ENCODE peak calls at places on chromosomes 2 and 18, in six cellular contexts. G, B, Q, Y, I and S are unnamed samples.

GRCh38 chr2:166521155-166521554 is 27.1 kb upstream of the SCN7A start:
- DNase-seq in G (no peak), B (no peak), Q (no peak), Y (no peak), I (no peak), S (no peak)

GRCh38 chr2:197777823-197778407 is 7.2 kb downstream of the BOLL start:
- DNase-seq in G (no peak), B (peak; percentile 16), Q (no peak), Y (no peak), I (no peak), S (no peak)

GRCh38 chr2:240589381-240589780 is 2.8 kb downstream of the CAPN10 start:
- DNase-seq in G (peak; percentile 4), B (no peak), Q (peak; percentile 17), Y (no peak), I (no peak), S (peak; percentile 8)

GRCh38 chr2:74008761-74009395 is 24.2 kb downstream of the TET3 start:
- DNase-seq in G (no peak), B (no peak), Q (no peak), Y (no peak), I (no peak), S (no peak)

GRCh38 chr2:150339951-150340350 is 147.5 kb downstream of the RND3 start:
- DNase-seq in G (no peak), B (no peak), Q (no peak), Y (no peak), I (no peak), S (no peak)

GRCh38 chr2:230947908-230948365 is 22.9 kb upstream of the GPR55 start:
- DNase-seq in G (no peak), B (no peak), Q (no peak), Y (no peak), I (no peak), S (no peak)

GRCh38 chr2:201930831-201931230 is 102.8 kb upstream of the FZD7 start:
- DNase-seq in G (no peak), B (no peak), Q (no peak), Y (no peak), I (no peak), S (no peak)

GRCh38 chr2:40192864-40193669 is 258.8 kb downstream of the SLC8A1 start:
- DNase-seq in G (no peak), B (peak; percentile 13), Q (no peak), Y (no peak), I (no peak), S (no peak)

GRCh38 chr2:240127351-240127750 is 8.8 kb downstream of the COPS9 start:
- DNase-seq in G (no peak), B (no peak), Q (no peak), Y (no peak), I (no peak), S (no peak)

GRCh38 chr2:166944909-166945308 is 56.6 kb downstream of the XIRP2 start:
- DNase-seq in G (no peak), B (no peak), Q (no peak), Y (no peak), I (no peak), S (no peak)

GRCh38 chr2:145984541-145984940 is 1464.6 kb upstream of the ZEB2 start:
- DNase-seq in G (no peak), B (peak; percentile 71), Q (no peak), Y (no peak), I (no peak), S (no peak)

GRCh38 chr2:159226059-159226461 is 60.4 kb downstream of the WDSUB1 start:
- DNase-seq in G (no peak), B (peak; percentile 27), Q (no peak), Y (no peak), I (peak; percentile 19), S (no peak)

GRCh38 chr2:172326211-172326509 is 101.2 kb upstream of the ITGA6 start:
- DNase-seq in G (no peak), B (no peak), Q (no peak), Y (no peak), I (no peak), S (no peak)

GRCh38 chr2:85765081-85765731 is 11.4 kb downstream of the ATOH8 start:
- DNase-seq in G (no peak), B (no peak), Q (no peak), Y (no peak), I (peak; percentile 38), S (no peak)

GRCh38 chr2:95345415-95346235 is 48.5 kb downstream of the KCNIP3 start:
- DNase-seq in G (peak; percentile 87), B (peak; percentile 88), Q (peak; percentile 93), Y (no peak), I (peak; percentile 81), S (peak; percentile 96)

GRCh38 chr18:8508320-8508719 is 100.9 kb upstream of the RAB12 start:
- DNase-seq in G (no peak), B (no peak), Q (no peak), Y (no peak), I (no peak), S (no peak)

DNA sequence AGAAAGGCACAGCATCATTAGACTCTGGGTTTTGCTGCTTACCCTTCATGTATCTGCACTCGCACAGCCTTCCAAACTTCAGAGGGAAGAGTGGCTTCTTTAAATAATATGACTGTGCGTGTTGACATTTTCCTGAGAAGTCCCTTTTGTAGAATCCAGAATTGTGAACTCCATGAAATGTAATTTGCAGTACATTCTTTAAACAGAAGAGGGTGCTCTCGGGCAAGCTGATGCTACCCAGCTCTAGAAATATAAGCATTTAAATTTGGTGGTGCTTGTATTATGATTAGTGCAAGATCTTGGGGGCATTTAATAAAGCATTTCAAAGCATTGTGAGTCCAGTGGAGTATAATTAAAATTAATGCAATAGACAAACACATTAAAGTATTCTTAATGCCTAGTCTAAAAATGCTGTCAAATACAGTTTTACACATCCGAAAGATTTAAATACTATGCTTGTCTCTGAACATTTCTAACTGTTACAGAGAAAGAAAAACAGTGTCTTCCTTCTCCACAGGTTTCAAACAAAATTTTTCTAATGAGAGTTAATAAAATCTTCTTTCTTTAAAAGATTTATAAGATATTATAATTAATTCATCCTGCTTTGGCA is 17.3 kb upstream of the GTF2A1L start:
- DNase-seq in G (no peak), B (peak; percentile 21), Q (no peak), Y (no peak), I (no peak), S (no peak)
- TF ChIP-seq CTCF in G (peak; percentile 52), B (peak; percentile 78), Q (no peak), Y (peak; percentile 13), I (peak; percentile 47), S (peak; percentile 72)

GRCh38 chr2:44974064-44974715 is 32.7 kb downstream of the SIX3 start:
- DNase-seq in G (no peak), B (peak; percentile 46), Q (no peak), Y (no peak), I (peak; percentile 46), S (no peak)
- TF ChIP-seq CTCF in G (peak; percentile 37), B (no peak), Q (no peak), Y (no peak), I (peak; percentile 29), S (peak; percentile 51)

GRCh38 chr2:142139384-142139783 is 8.6 kb upstream of the LRP1B start:
- DNase-seq in G (no peak), B (no peak), Q (no peak), Y (no peak), I (no peak), S (no peak)

GRCh38 chr2:142142595-142142994 is 11.8 kb upstream of the LRP1B start:
- DNase-seq in G (no peak), B (no peak), Q (no peak), Y (no peak), I (no peak), S (no peak)

GRCh38 chr2:142144547-142144946 is 13.7 kb upstream of the LRP1B start:
- DNase-seq in G (no peak), B (no peak), Q (no peak), Y (no peak), I (no peak), S (no peak)

GRCh38 chr2:142136571-142136970 is 5.8 kb upstream of the LRP1B start:
- DNase-seq in G (no peak), B (no peak), Q (no peak), Y (no peak), I (no peak), S (no peak)

DNA sequence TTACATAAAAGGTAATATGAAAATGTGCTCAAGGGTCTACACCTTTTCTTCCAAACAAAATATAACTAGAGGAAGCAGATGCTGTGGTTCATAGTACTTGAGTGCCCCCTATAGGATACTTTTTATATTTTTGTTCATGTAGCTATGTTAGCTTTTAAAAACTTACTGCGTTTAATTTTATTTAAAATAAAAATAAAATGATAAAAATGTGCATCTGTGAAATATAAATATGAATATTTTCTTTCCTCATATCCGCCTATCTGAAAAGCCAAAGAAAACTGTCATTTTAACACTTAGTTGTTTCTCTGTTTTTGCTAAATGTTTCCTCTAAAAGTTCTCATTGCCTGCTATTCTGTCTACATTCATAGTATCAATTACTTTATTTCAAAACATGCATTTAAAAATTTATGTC is 9.6 kb upstream of the LRP1B start:
- DNase-seq in G (no peak), B (no peak), Q (no peak), Y (no peak), I (no peak), S (no peak)
- TF ChIP-seq CTCF in G (peak; percentile 48), B (peak; percentile 63), Q (no peak), Y (no peak), I (peak; percentile 57), S (peak; percentile 82)

GRCh38 chr18:55779711-55780590 is 192.0 kb upstream of the TCF4 start:
- DNase-seq in G (peak; percentile 45), B (peak; percentile 12), Q (peak; percentile 27), Y (no peak), I (no peak), S (peak; percentile 74)
- TF ChIP-seq CTCF in G (peak; percentile 44), B (peak; percentile 31), Q (no peak), Y (no peak), I (no peak), S (no peak)

GRCh38 chr2:127911737-127912136 is 26.0 kb upstream of the AMMECR1L start:
- DNase-seq in G (no peak), B (no peak), Q (no peak), Y (no peak), I (no peak), S (no peak)

GRCh38 chr2:127909019-127909418 is 23.3 kb upstream of the AMMECR1L start:
- DNase-seq in G (no peak), B (no peak), Q (no peak), Y (no peak), I (no peak), S (no peak)

GRCh38 chr2:127910415-127910814 is 24.7 kb upstream of the AMMECR1L start:
- DNase-seq in G (no peak), B (no peak), Q (no peak), Y (no peak), I (no peak), S (no peak)

GRCh38 chr2:127901339-127902072 is 15.8 kb upstream of the AMMECR1L start:
- DNase-seq in G (peak; percentile 45), B (no peak), Q (no peak), Y (no peak), I (peak; percentile 92), S (no peak)

DNA sequence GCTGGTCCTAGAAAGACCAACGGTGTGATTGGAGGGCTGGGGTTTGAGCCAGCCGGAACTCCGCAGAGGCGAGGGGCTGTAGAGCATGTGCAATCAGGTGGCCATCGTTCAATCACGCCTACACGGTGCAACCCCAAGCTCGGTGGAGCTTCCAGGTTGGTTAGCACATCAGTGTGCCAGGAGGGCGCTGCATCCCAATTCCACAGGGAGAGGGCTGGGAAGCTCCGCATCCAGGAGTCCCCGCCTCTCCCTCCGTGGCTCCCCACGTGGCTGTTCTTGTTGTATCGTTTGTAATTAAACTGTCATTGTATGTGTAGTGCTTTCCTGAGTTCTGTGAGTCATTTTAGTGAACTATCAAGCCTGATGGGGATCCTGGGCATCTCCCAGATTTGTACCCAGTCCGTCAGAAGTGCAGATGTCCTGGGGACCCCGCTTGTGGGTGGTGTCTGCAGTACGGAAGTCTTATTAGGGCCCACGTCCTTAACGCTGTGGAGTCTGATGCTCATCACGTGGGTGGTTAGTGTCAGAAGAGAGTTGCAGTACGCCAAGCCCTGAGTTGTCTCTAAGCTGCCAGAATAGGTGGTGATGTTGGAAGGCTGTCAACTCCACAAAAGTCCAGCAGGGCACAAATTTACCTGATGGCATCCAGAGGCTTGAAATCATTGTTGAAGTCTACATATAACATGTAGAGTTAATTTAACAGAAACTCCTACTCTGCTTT is 20.6 kb upstream of the AMMECR1L start:
- DNase-seq in G (no peak), B (no peak), Q (no peak), Y (no peak), I (no peak), S (no peak)
- TF ChIP-seq CTCF in G (no peak), B (no peak), Q (no peak), Y (no peak), I (no peak), S (no peak)